ENCODE peak calls at places on chromosomes 5 and 9, in six cellular contexts. One of them, this sample, is unnamed.

GRCh38 chr5:17217421-17218352 is at the start of gene BASP1:
- DNase-seq in pancreas: peak
- DNase-seq in ACHN: peak
- DNase-seq in CD4-positive, CD25-positive, alpha-beta regulatory T cell: peak
- DNase-seq in NCI-H1930: no peak
- DNase-seq in fibroblast of the aortic adventitia: peak
- DNase-seq in this sample: no peak

GRCh38 chr9:26747611-26748010 is 145.0 kb downstream of the CAAP1 start:
- DNase-seq in pancreas: no peak
- DNase-seq in fibroblast of the aortic adventitia: no peak
- DNase-seq in ACHN: no peak
- DNase-seq in CD4-positive, CD25-positive, alpha-beta regulatory T cell: no peak
- DNase-seq in NCI-H1930: no peak
- DNase-seq in this sample: no peak

GRCh38 chr9:69466151-69466550 is 141.1 kb downstream of the ENTREP1 start:
- DNase-seq in pancreas: no peak
- DNase-seq in fibroblast of the aortic adventitia: peak
- DNase-seq in NCI-H1930: no peak
- DNase-seq in CD4-positive, CD25-positive, alpha-beta regulatory T cell: no peak
- DNase-seq in ACHN: peak
- DNase-seq in this sample: no peak

GRCh38 chr9:1918642-1919041 is 96.5 kb upstream of the SMARCA2 start:
- DNase-seq in ACHN: no peak
- DNase-seq in pancreas: no peak
- DNase-seq in CD4-positive, CD25-positive, alpha-beta regulatory T cell: no peak
- DNase-seq in fibroblast of the aortic adventitia: no peak
- DNase-seq in NCI-H1930: no peak
- DNase-seq in this sample: no peak

GRCh38 chr5:122078116-122078865 is at the start of gene LOX:
- DNase-seq in fibroblast of the aortic adventitia: peak
- DNase-seq in ACHN: peak
- DNase-seq in pancreas: peak
- DNase-seq in NCI-H1930: no peak
- DNase-seq in CD4-positive, CD25-positive, alpha-beta regulatory T cell: no peak
- DNase-seq in this sample: no peak

GRCh38 chr9:3268260-3268659 is 257.5 kb downstream of the RFX3 start:
- DNase-seq in CD4-positive, CD25-positive, alpha-beta regulatory T cell: no peak
- DNase-seq in ACHN: no peak
- DNase-seq in fibroblast of the aortic adventitia: no peak
- DNase-seq in NCI-H1930: no peak
- DNase-seq in pancreas: no peak
- DNase-seq in this sample: no peak

GRCh38 chr5:82494942-82495341 is 216.8 kb upstream of the RPS23 start:
- DNase-seq in fibroblast of the aortic adventitia: peak
- DNase-seq in ACHN: peak
- DNase-seq in pancreas: no peak
- DNase-seq in NCI-H1930: no peak
- DNase-seq in CD4-positive, CD25-positive, alpha-beta regulatory T cell: no peak
- DNase-seq in this sample: no peak

GRCh38 chr9:90722116-90722515 is 79.5 kb upstream of the DIRAS2 start:
- DNase-seq in NCI-H1930: no peak
- DNase-seq in pancreas: no peak
- DNase-seq in CD4-positive, CD25-positive, alpha-beta regulatory T cell: no peak
- DNase-seq in ACHN: no peak
- DNase-seq in fibroblast of the aortic adventitia: no peak
- DNase-seq in this sample: no peak

GRCh38 chr9:120965344-120966004 is 38.9 kb upstream of the TRAF1 start:
- DNase-seq in CD4-positive, CD25-positive, alpha-beta regulatory T cell: no peak
- DNase-seq in pancreas: no peak
- DNase-seq in ACHN: no peak
- DNase-seq in NCI-H1930: peak
- DNase-seq in fibroblast of the aortic adventitia: no peak
- DNase-seq in this sample: no peak

GRCh38 chr5:116486588-116486987 is 88.0 kb downstream of the SEMA6A start:
- DNase-seq in pancreas: no peak
- DNase-seq in CD4-positive, CD25-positive, alpha-beta regulatory T cell: no peak
- DNase-seq in ACHN: no peak
- DNase-seq in NCI-H1930: no peak
- DNase-seq in fibroblast of the aortic adventitia: no peak
- DNase-seq in this sample: no peak

GRCh38 chr5:57195060-57195459 is 21.2 kb downstream of the GPBP1 start:
- DNase-seq in fibroblast of the aortic adventitia: no peak
- DNase-seq in pancreas: no peak
- DNase-seq in NCI-H1930: no peak
- DNase-seq in CD4-positive, CD25-positive, alpha-beta regulatory T cell: no peak
- DNase-seq in ACHN: no peak
- DNase-seq in this sample: no peak

GRCh38 chr5:151086905-151087360 is 6.1 kb upstream of the TNIP1 start:
- DNase-seq in fibroblast of the aortic adventitia: no peak
- DNase-seq in pancreas: no peak
- DNase-seq in ACHN: no peak
- DNase-seq in NCI-H1930: no peak
- DNase-seq in CD4-positive, CD25-positive, alpha-beta regulatory T cell: peak
- DNase-seq in this sample: no peak

GRCh38 chr5:64682608-64683007 is 7.7 kb upstream of the SHISAL2B start:
- DNase-seq in NCI-H1930: no peak
- DNase-seq in fibroblast of the aortic adventitia: no peak
- DNase-seq in CD4-positive, CD25-positive, alpha-beta regulatory T cell: no peak
- DNase-seq in pancreas: no peak
- DNase-seq in ACHN: no peak
- DNase-seq in this sample: no peak

GRCh38 chr5:142881076-142881466 is 110.9 kb downstream of the ARHGAP26 start:
- DNase-seq in CD4-positive, CD25-positive, alpha-beta regulatory T cell: no peak
- DNase-seq in fibroblast of the aortic adventitia: peak
- DNase-seq in ACHN: no peak
- DNase-seq in NCI-H1930: no peak
- DNase-seq in pancreas: no peak
- DNase-seq in this sample: no peak

GRCh38 chr5:58279259-58279658 is 180.6 kb downstream of the PLK2 start:
- DNase-seq in pancreas: no peak
- DNase-seq in ACHN: no peak
- DNase-seq in fibroblast of the aortic adventitia: no peak
- DNase-seq in CD4-positive, CD25-positive, alpha-beta regulatory T cell: no peak
- DNase-seq in NCI-H1930: no peak
- DNase-seq in this sample: no peak

GRCh38 chr5:144882739-144883283 is 712.1 kb downstream of the KCTD16 start:
- DNase-seq in CD4-positive, CD25-positive, alpha-beta regulatory T cell: no peak
- DNase-seq in NCI-H1930: no peak
- DNase-seq in ACHN: no peak
- DNase-seq in fibroblast of the aortic adventitia: no peak
- DNase-seq in pancreas: no peak
- DNase-seq in this sample: no peak